ENCODE peak calls at places on chromosomes 16 and 17, in eight cellular contexts. One of them, this sample, is unnamed.

GRCh38 chr17:8470447-8471047 is 34.9 kb downstream of the NDEL1 start:
- DNase-seq in upper lobe of right lung: no peak
- DNase-seq in amygdala: peak
- DNase-seq in EH: no peak
- DNase-seq in NCI-H1930: no peak
- DNase-seq in fibroblast of the conjunctiva: no peak
- DNase-seq in GM06990: no peak
- DNase-seq in adrenal gland: peak
- DNase-seq in this sample: peak

GRCh38 chr16:83285921-83286320 is 521.9 kb upstream of the HSBP1 start:
- DNase-seq in upper lobe of right lung: no peak
- DNase-seq in amygdala: no peak
- DNase-seq in EH: no peak
- DNase-seq in NCI-H1930: no peak
- DNase-seq in fibroblast of the conjunctiva: no peak
- DNase-seq in GM06990: no peak
- DNase-seq in adrenal gland: no peak
- DNase-seq in this sample: no peak

GRCh38 chr17:58279736-58280479 is 827 bp downstream of the MPO start:
- DNase-seq in upper lobe of right lung: peak
- DNase-seq in amygdala: no peak
- DNase-seq in EH: no peak
- DNase-seq in NCI-H1930: no peak
- DNase-seq in fibroblast of the conjunctiva: no peak
- DNase-seq in GM06990: no peak
- DNase-seq in adrenal gland: no peak
- DNase-seq in this sample: no peak

GRCh38 chr16:74862743-74863244 is 88.2 kb upstream of the FA2H start:
- DNase-seq in upper lobe of right lung: no peak
- DNase-seq in amygdala: peak
- DNase-seq in EH: peak
- DNase-seq in NCI-H1930: peak
- DNase-seq in fibroblast of the conjunctiva: peak
- DNase-seq in GM06990: no peak
- DNase-seq in adrenal gland: no peak
- DNase-seq in this sample: peak

GRCh38 chr17:7328840-7329359 is at the start of gene NEURL4:
- DNase-seq in upper lobe of right lung: no peak
- DNase-seq in amygdala: peak
- DNase-seq in EH: no peak
- DNase-seq in NCI-H1930: no peak
- DNase-seq in fibroblast of the conjunctiva: no peak
- DNase-seq in GM06990: no peak
- DNase-seq in adrenal gland: no peak
- DNase-seq in this sample: no peak

GRCh38 chr16:85754403-85754802 is 3.5 kb upstream of the C16orf74 start:
- DNase-seq in upper lobe of right lung: no peak
- DNase-seq in amygdala: no peak
- DNase-seq in EH: no peak
- DNase-seq in NCI-H1930: no peak
- DNase-seq in fibroblast of the conjunctiva: no peak
- DNase-seq in GM06990: peak
- DNase-seq in adrenal gland: no peak
- DNase-seq in this sample: no peak

GRCh38 chr17:82236142-82236971 is 7.5 kb downstream of the SLC16A3 start:
- DNase-seq in upper lobe of right lung: peak
- DNase-seq in amygdala: peak
- DNase-seq in EH: peak
- DNase-seq in NCI-H1930: peak
- DNase-seq in fibroblast of the conjunctiva: no peak
- DNase-seq in GM06990: peak
- DNase-seq in adrenal gland: peak
- DNase-seq in this sample: no peak

GRCh38 chr16:64061621-64062020 is 1060.2 kb downstream of the CDH11 start:
- DNase-seq in upper lobe of right lung: no peak
- DNase-seq in amygdala: no peak
- DNase-seq in EH: peak
- DNase-seq in NCI-H1930: no peak
- DNase-seq in fibroblast of the conjunctiva: no peak
- DNase-seq in GM06990: no peak
- DNase-seq in adrenal gland: no peak
- DNase-seq in this sample: no peak

GRCh38 chr16:77383606-77384187 is 51.1 kb downstream of the ADAMTS18 start:
- DNase-seq in upper lobe of right lung: no peak
- DNase-seq in amygdala: no peak
- DNase-seq in EH: no peak
- DNase-seq in NCI-H1930: peak
- DNase-seq in fibroblast of the conjunctiva: no peak
- DNase-seq in GM06990: no peak
- DNase-seq in adrenal gland: no peak
- DNase-seq in this sample: no peak

GRCh38 chr16:66605177-66605999 is 884 bp downstream of the CMTM3 start:
- DNase-seq in upper lobe of right lung: peak
- DNase-seq in amygdala: no peak
- DNase-seq in EH: peak
- DNase-seq in NCI-H1930: no peak
- DNase-seq in fibroblast of the conjunctiva: no peak
- DNase-seq in GM06990: peak
- DNase-seq in adrenal gland: peak
- DNase-seq in this sample: peak

GRCh38 chr16:47873434-47873833 is 282.4 kb downstream of the ABCC12 start:
- DNase-seq in upper lobe of right lung: no peak
- DNase-seq in amygdala: no peak
- DNase-seq in EH: peak
- DNase-seq in NCI-H1930: no peak
- DNase-seq in fibroblast of the conjunctiva: no peak
- DNase-seq in GM06990: no peak
- DNase-seq in adrenal gland: no peak
- DNase-seq in this sample: no peak

GRCh38 chr17:73757324-73757942 is 113.2 kb upstream of the SDK2 start:
- DNase-seq in upper lobe of right lung: no peak
- DNase-seq in amygdala: peak
- DNase-seq in EH: no peak
- DNase-seq in NCI-H1930: no peak
- DNase-seq in fibroblast of the conjunctiva: no peak
- DNase-seq in GM06990: no peak
- DNase-seq in adrenal gland: no peak
- DNase-seq in this sample: no peak

GRCh38 chr17:43820759-43821158 is 12.2 kb downstream of the MPP3 start:
- DNase-seq in upper lobe of right lung: no peak
- DNase-seq in amygdala: no peak
- DNase-seq in EH: no peak
- DNase-seq in NCI-H1930: no peak
- DNase-seq in fibroblast of the conjunctiva: no peak
- DNase-seq in GM06990: no peak
- DNase-seq in adrenal gland: no peak
- DNase-seq in this sample: no peak

GRCh38 chr16:8026450-8026849 is 563.9 kb downstream of the TMEM114 start:
- DNase-seq in upper lobe of right lung: no peak
- DNase-seq in amygdala: no peak
- DNase-seq in EH: no peak
- DNase-seq in NCI-H1930: no peak
- DNase-seq in fibroblast of the conjunctiva: no peak
- DNase-seq in GM06990: no peak
- DNase-seq in adrenal gland: no peak
- DNase-seq in this sample: peak

GRCh38 chr17:6374271-6374691 is 60.6 kb downstream of the AIPL1 start:
- DNase-seq in upper lobe of right lung: no peak
- DNase-seq in amygdala: no peak
- DNase-seq in EH: no peak
- DNase-seq in NCI-H1930: no peak
- DNase-seq in fibroblast of the conjunctiva: no peak
- DNase-seq in GM06990: no peak
- DNase-seq in adrenal gland: no peak
- DNase-seq in this sample: no peak

GRCh38 chr16:31201511-31202401 is 804 bp downstream of the PYCARD start:
- DNase-seq in upper lobe of right lung: peak
- DNase-seq in amygdala: no peak
- DNase-seq in EH: peak
- DNase-seq in NCI-H1930: no peak
- DNase-seq in fibroblast of the conjunctiva: no peak
- DNase-seq in GM06990: no peak
- DNase-seq in adrenal gland: no peak
- DNase-seq in this sample: no peak

GRCh38 chr17:1577186-1577585 is 14.6 kb upstream of the PITPNA start:
- DNase-seq in upper lobe of right lung: peak
- DNase-seq in amygdala: peak
- DNase-seq in EH: peak
- DNase-seq in NCI-H1930: no peak
- DNase-seq in fibroblast of the conjunctiva: peak
- DNase-seq in GM06990: no peak
- DNase-seq in adrenal gland: peak
- DNase-seq in this sample: no peak

GRCh38 chr17:55584055-55584685 is 72.9 kb upstream of the SMIM36 start:
- DNase-seq in upper lobe of right lung: no peak
- DNase-seq in amygdala: no peak
- DNase-seq in EH: peak
- DNase-seq in NCI-H1930: no peak
- DNase-seq in fibroblast of the conjunctiva: no peak
- DNase-seq in GM06990: no peak
- DNase-seq in adrenal gland: no peak
- DNase-seq in this sample: peak

GRCh38 chr16:27720731-27721547 is 171.0 kb downstream of the KATNIP start:
- DNase-seq in upper lobe of right lung: peak
- DNase-seq in amygdala: peak
- DNase-seq in EH: no peak
- DNase-seq in NCI-H1930: no peak
- DNase-seq in fibroblast of the conjunctiva: no peak
- DNase-seq in GM06990: no peak
- DNase-seq in adrenal gland: no peak
- DNase-seq in this sample: no peak

GRCh38 chr17:27976331-27976730 is 66.1 kb upstream of the NLK start:
- DNase-seq in upper lobe of right lung: no peak
- DNase-seq in amygdala: no peak
- DNase-seq in EH: no peak
- DNase-seq in NCI-H1930: no peak
- DNase-seq in fibroblast of the conjunctiva: no peak
- DNase-seq in GM06990: peak
- DNase-seq in adrenal gland: no peak
- DNase-seq in this sample: no peak

GRCh38 chr16:7791191-7791590 is 458.5 kb downstream of the RBFOX1 start:
- DNase-seq in upper lobe of right lung: no peak
- DNase-seq in amygdala: no peak
- DNase-seq in EH: no peak
- DNase-seq in NCI-H1930: no peak
- DNase-seq in fibroblast of the conjunctiva: no peak
- DNase-seq in GM06990: no peak
- DNase-seq in adrenal gland: no peak
- DNase-seq in this sample: no peak

GRCh38 chr17:82320956-82321927 is 3.8 kb upstream of the CD7 start:
- DNase-seq in upper lobe of right lung: peak
- DNase-seq in amygdala: peak
- DNase-seq in EH: no peak
- DNase-seq in NCI-H1930: peak
- DNase-seq in fibroblast of the conjunctiva: no peak
- DNase-seq in GM06990: peak
- DNase-seq in adrenal gland: no peak
- DNase-seq in this sample: no peak

GRCh38 chr16:7601100-7601499 is 268.5 kb downstream of the RBFOX1 start:
- DNase-seq in upper lobe of right lung: no peak
- DNase-seq in amygdala: no peak
- DNase-seq in EH: no peak
- DNase-seq in NCI-H1930: no peak
- DNase-seq in fibroblast of the conjunctiva: no peak
- DNase-seq in GM06990: no peak
- DNase-seq in adrenal gland: no peak
- DNase-seq in this sample: no peak

GRCh38 chr16:5820472-5820871 is 722.9 kb upstream of the EEF2KMT start:
- DNase-seq in upper lobe of right lung: no peak
- DNase-seq in amygdala: no peak
- DNase-seq in EH: no peak
- DNase-seq in NCI-H1930: no peak
- DNase-seq in fibroblast of the conjunctiva: no peak
- DNase-seq in GM06990: no peak
- DNase-seq in adrenal gland: no peak
- DNase-seq in this sample: peak

GRCh38 chr17:807146-808002 is 25.2 kb downstream of the MRM3 start:
- DNase-seq in upper lobe of right lung: no peak
- DNase-seq in amygdala: no peak
- DNase-seq in EH: no peak
- DNase-seq in NCI-H1930: no peak
- DNase-seq in fibroblast of the conjunctiva: no peak
- DNase-seq in GM06990: no peak
- DNase-seq in adrenal gland: no peak
- DNase-seq in this sample: no peak

GRCh38 chr16:85065099-85065498 is 37.5 kb downstream of the KIAA0513 start:
- DNase-seq in upper lobe of right lung: no peak
- DNase-seq in amygdala: no peak
- DNase-seq in EH: no peak
- DNase-seq in NCI-H1930: no peak
- DNase-seq in fibroblast of the conjunctiva: no peak
- DNase-seq in GM06990: no peak
- DNase-seq in adrenal gland: no peak
- DNase-seq in this sample: no peak

GRCh38 chr16:71794018-71794417 is 14.6 kb downstream of the AP1G1 start:
- DNase-seq in upper lobe of right lung: no peak
- DNase-seq in amygdala: no peak
- DNase-seq in EH: no peak
- DNase-seq in NCI-H1930: no peak
- DNase-seq in fibroblast of the conjunctiva: no peak
- DNase-seq in GM06990: no peak
- DNase-seq in adrenal gland: no peak
- DNase-seq in this sample: no peak

GRCh38 chr17:5585814-5586558 is 1.7 kb upstream of the NLRP1 start:
- DNase-seq in upper lobe of right lung: no peak
- DNase-seq in amygdala: no peak
- DNase-seq in EH: peak
- DNase-seq in NCI-H1930: no peak
- DNase-seq in fibroblast of the conjunctiva: no peak
- DNase-seq in GM06990: peak
- DNase-seq in adrenal gland: no peak
- DNase-seq in this sample: peak

GRCh38 chr17:47778184-47778635 is 43.4 kb downstream of the OSBPL7 start:
- DNase-seq in upper lobe of right lung: no peak
- DNase-seq in amygdala: no peak
- DNase-seq in EH: no peak
- DNase-seq in NCI-H1930: no peak
- DNase-seq in fibroblast of the conjunctiva: no peak
- DNase-seq in GM06990: no peak
- DNase-seq in adrenal gland: no peak
- DNase-seq in this sample: no peak